ENCODE peak calls at places on chromosomes 5 and 9, in six cellular contexts. T is GM12878, O is A549, C is K562, E is HepG2, K is endothelial cell of umbilical vein. Y is an unnamed sample.

GRCh38 chr5:136123236-136123768 is 9.3 kb upstream of the SMAD5 start:
- DNase-seq in E (peak), T (no peak), O (peak), C (no peak), K (no peak), Y (no peak)

GRCh38 chr9:93950619-93951601 is 4.2 kb downstream of the BARX1 start:
- DNase-seq in T (no peak), O (no peak), C (no peak), E (no peak), K (no peak), Y (peak)

GRCh38 chr5:122704247-122705036 is 70.4 kb upstream of the SNX2 start:
- DNase-seq in K (peak), E (peak), O (peak), T (no peak), C (peak), Y (peak)

GRCh38 chr5:145294321-145294720 is 540.8 kb downstream of the PRELID2 start:
- DNase-seq in T (no peak), E (no peak), K (no peak), C (no peak), O (no peak), Y (no peak)

GRCh38 chr5:61805101-61805500 is 473.0 kb downstream of the ZSWIM6 start:
- DNase-seq in T (no peak), K (no peak), C (no peak), E (no peak), O (peak), Y (no peak)

GRCh38 chr5:139671096-139671841 is 23.1 kb downstream of the CXXC5 start:
- DNase-seq in E (no peak), O (no peak), T (no peak), K (no peak), C (no peak), Y (peak)

GRCh38 chr5:80255752-80256479 is at the start of gene SERINC5:
- DNase-seq in K (peak), T (no peak), E (peak), O (peak), C (peak), Y (peak)

GRCh38 chr5:66742083-66742895 is 146.1 kb downstream of the MAST4 start:
- DNase-seq in C (peak), K (no peak), E (peak), T (no peak), O (peak), Y (peak)

GRCh38 chr5:171445910-171446516 is 26.6 kb downstream of the FGF18 start:
- DNase-seq in O (no peak), T (no peak), C (no peak), E (no peak), K (no peak), Y (no peak)

GRCh38 chr5:52807723-52808122 is 20.0 kb downstream of the ITGA1 start:
- DNase-seq in C (no peak), O (no peak), T (no peak), K (no peak), E (no peak), Y (no peak)

GRCh38 chr5:12399868-12400267 is 495.6 kb upstream of the CTNND2 start:
- DNase-seq in C (no peak), K (no peak), T (no peak), E (no peak), O (no peak), Y (no peak)

GRCh38 chr5:15008911-15009310 is 137.3 kb upstream of the ANKH start:
- DNase-seq in O (peak), T (no peak), C (no peak), K (no peak), E (peak), Y (no peak)

GRCh38 chr5:112933651-112934365 is 11.8 kb upstream of the REEP5 start:
- DNase-seq in T (no peak), O (no peak), E (no peak), C (no peak), K (no peak), Y (no peak)

GRCh38 chr5:145218019-145218418 is 617.1 kb downstream of the PRELID2 start:
- DNase-seq in E (no peak), C (no peak), T (no peak), K (no peak), O (no peak), Y (no peak)

GRCh38 chr9:97906236-97906831 is 16.0 kb downstream of the TRMO start:
- DNase-seq in C (no peak), E (no peak), T (no peak), O (no peak), K (peak), Y (peak)

DNA sequence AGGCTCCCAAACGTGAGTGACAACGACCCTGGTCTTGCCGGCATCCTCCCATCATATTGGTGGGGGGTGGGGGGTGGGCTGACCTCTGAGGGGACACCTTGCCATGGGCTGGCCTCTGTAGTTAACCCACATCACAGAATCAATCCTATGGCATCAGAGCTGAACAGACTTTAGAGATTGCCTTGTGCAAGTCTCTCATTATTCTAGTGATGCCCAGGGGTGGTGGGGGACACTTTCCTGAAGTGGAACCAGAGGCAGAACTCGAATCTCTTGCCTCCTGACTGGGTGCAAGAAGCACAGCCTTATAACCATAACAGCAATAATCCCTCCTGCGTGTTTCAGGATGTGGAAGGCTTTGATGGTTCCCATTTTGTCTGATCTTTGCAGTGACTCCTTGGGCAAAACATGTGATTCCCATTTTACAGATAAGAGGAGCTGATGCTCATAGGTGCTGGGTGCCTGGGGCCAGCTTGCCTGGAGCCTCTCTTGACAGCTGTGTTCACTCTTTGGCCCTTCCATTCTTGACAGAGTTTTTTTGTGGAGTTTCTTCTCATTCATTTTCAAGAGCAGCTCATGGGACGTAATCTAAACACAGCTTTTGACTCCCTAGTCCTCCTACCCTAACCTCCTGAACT is 18.6 kb upstream of the PITX1 start:
- DNase-seq in K (no peak), O (no peak), C (no peak), T (no peak), E (no peak), Y (no peak)
- H3K4me3 ChIP-seq in K (no peak), O (no peak), C (no peak), T (no peak), E (no peak), Y (no peak)

GRCh38 chr5:109524555-109524954 is 114.8 kb upstream of the PJA2 start:
- DNase-seq in O (no peak), K (no peak), E (no peak), C (no peak), T (no peak), Y (no peak)
- TF ChIP-seq MYC in O (no peak), K (no peak), E (no peak), C (no peak), T (no peak), Y (no peak)

GRCh38 chr5:157855404-157855994 is 3.4 kb downstream of the CLINT1 start:
- DNase-seq in O (peak), E (peak), K (peak), T (no peak), C (peak), Y (peak)

GRCh38 chr5:157859227-157859575 is 256 bp upstream of the CLINT1 start:
- DNase-seq in T (no peak), E (no peak), K (no peak), O (no peak), C (no peak), Y (no peak)

GRCh38 chr5:157857821-157858526 is 971 bp downstream of the CLINT1 start:
- DNase-seq in T (no peak), E (no peak), K (peak), O (no peak), C (no peak), Y (peak)

GRCh38 chr5:157860898-157861894 is 2.3 kb upstream of the CLINT1 start:
- DNase-seq in K (no peak), O (no peak), E (peak), C (no peak), T (peak), Y (no peak)

GRCh38 chr5:157858527-157859226 is at the start of gene CLINT1:
- DNase-seq in O (peak), E (peak), T (no peak), C (peak), K (peak), Y (peak)
- H3K4me3 ChIP-seq in O (peak), E (peak), T (peak), C (peak), K (peak), Y (peak)

DNA sequence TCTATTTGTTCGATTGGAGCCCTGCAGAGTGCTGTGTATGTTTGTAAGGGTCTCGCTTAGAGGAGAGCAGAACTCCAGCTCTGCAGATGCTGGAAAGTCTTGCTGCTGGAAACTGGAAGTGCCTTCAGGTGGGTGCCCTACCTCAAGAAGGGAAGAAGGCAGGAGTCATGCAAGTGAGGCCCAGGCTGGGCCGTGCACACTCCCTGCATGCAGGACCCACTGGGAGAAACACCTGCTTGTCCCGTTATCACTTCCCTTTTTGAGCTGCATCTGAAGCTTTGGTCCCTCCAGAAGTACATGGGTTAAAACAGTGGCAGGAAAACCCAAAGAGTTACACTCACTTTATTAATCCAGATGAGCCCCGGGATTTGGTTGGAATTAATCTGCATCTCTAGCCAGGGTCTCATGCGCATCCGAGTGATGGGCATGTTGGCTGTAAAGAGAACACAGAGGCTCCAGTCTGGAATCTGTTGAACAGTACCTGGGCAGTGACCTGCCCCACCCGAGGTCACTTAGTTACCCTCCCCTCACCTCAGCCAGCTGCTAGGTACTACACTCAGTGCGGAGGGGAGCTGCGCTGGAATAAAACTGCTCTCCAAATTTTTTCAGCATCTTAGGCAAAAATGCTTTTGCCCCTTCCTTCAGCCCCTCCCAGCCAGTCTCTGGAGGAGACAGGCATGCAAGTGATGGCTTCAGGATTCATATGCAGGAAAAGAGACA is 1.4 kb downstream of the IRF1 start:
- DNase-seq in K (no peak), C (peak), E (no peak), O (no peak), T (no peak), Y (peak)
- TF ChIP-seq MYC in K (no peak), C (no peak), E (no peak), O (no peak), T (no peak), Y (no peak)

GRCh38 chr5:110815916-110816605 is 77.3 kb downstream of the SLC25A46 start:
- DNase-seq in C (no peak), T (no peak), E (no peak), O (no peak), K (peak), Y (no peak)

GRCh38 chr5:110812639-110813038 is 73.8 kb downstream of the SLC25A46 start:
- DNase-seq in K (no peak), C (no peak), O (no peak), E (no peak), T (no peak), Y (no peak)

GRCh38 chr5:110817437-110817836 is 78.6 kb downstream of the SLC25A46 start:
- DNase-seq in O (no peak), T (no peak), K (peak), C (peak), E (no peak), Y (no peak)
- H3K4me3 ChIP-seq in O (no peak), T (no peak), K (no peak), C (no peak), E (no peak), Y (no peak)

GRCh38 chr5:176384991-176385390 is 3.4 kb downstream of the NOP16 start:
- DNase-seq in K (no peak), O (no peak), E (no peak), T (no peak), C (no peak), Y (no peak)
- TF ChIP-seq MYC in K (no peak), O (no peak), E (no peak), T (no peak), C (no peak), Y (no peak)

GRCh38 chr9:125406812-125407087 is 145.1 kb downstream of the GAPVD1 start:
- DNase-seq in O (no peak), K (no peak), T (no peak), E (no peak), C (no peak), Y (no peak)

GRCh38 chr9:125407974-125408900 is 146.6 kb downstream of the GAPVD1 start:
- DNase-seq in O (peak), E (peak), T (no peak), K (peak), C (peak), Y (peak)

GRCh38 chr9:125409217-125409636 is 147.6 kb downstream of the GAPVD1 start:
- DNase-seq in C (no peak), K (no peak), E (no peak), T (no peak), O (peak), Y (peak)

GRCh38 chr9:125405938-125406811 is 144.5 kb downstream of the GAPVD1 start:
- DNase-seq in C (peak), T (no peak), K (no peak), O (no peak), E (peak), Y (no peak)

DNA sequence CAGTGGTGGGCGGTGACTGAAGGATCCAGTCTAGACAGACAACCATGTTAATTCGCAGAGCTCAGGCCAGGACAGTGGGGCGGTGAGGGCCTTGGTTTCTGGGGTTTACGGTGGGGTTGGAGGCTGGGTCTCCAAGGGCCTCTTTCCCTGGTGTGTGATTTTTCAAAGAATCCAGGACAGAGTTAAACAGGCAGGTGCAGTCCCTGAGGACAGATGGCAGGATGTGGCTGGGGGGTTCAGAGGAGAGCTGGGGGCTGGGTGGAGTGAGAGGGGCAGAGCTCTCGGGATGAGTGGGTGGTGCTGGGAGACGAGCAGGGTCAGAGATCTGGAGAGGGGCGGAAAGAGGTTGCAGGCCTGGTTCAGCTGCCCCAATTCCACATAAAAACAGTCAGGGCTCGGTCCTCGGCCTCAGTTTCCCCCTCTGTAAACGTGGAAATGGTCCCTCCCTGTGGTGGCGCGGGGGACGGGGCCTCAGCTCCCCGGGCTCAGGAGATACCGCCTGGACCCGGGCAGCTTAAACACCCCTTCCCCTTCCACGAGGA is 145.9 kb downstream of the GAPVD1 start:
- DNase-seq in E (no peak), O (no peak), T (no peak), C (no peak), K (no peak), Y (no peak)
- H3K4me3 ChIP-seq in E (peak), O (peak), T (peak), C (peak), K (peak), Y (no peak)

GRCh38 chr9:118751077-118751847 is 618.0 kb downstream of the BRINP1 start:
- DNase-seq in O (no peak), K (no peak), T (no peak), E (no peak), C (no peak), Y (no peak)
- TF ChIP-seq MYC in O (no peak), K (no peak), T (no peak), E (no peak), C (no peak), Y (no peak)

Y was measured in NB4.